ENCODE peak calls at places on chromosomes 3 and 15, in six cellular contexts. R is vagina, Y is IMR-90, J is B cell, F is heart right ventricle, K is GF-D8. U is an unnamed sample.

GRCh38 chr15:97728791-97729190 is 231.7 kb upstream of the ARRDC4 start:
- DNase-seq in R (no peak), Y (no peak), J (no peak), F (peak), K (no peak), U (no peak)

GRCh38 chr3:62875103-62876002 is at the start of gene CADPS:
- DNase-seq in R (no peak), Y (no peak), J (no peak), F (peak), K (no peak), U (peak)

GRCh38 chr3:25090869-25091453 is 337.1 kb upstream of the RARB start:
- DNase-seq in R (no peak), Y (no peak), J (no peak), F (no peak), K (no peak), U (no peak)

GRCh38 chr15:66734961-66735908 is 33.2 kb downstream of the SMAD6 start:
- DNase-seq in R (no peak), Y (no peak), J (no peak), F (no peak), K (no peak), U (no peak)

GRCh38 chr15:65395567-65396185 is 17.9 kb upstream of the IGDCC3 start:
- DNase-seq in R (no peak), Y (no peak), J (no peak), F (no peak), K (no peak), U (no peak)

GRCh38 chr3:46603461-46604062 is 8.8 kb upstream of the FAM240A start:
- DNase-seq in R (no peak), Y (no peak), J (no peak), F (no peak), K (no peak), U (no peak)

GRCh38 chr15:81038975-81039607 is 38.4 kb downstream of the TLNRD1 start:
- DNase-seq in R (peak), Y (no peak), J (no peak), F (no peak), K (no peak), U (no peak)

GRCh38 chr3:137012097-137012501 is 54.3 kb downstream of the IL20RB start:
- DNase-seq in R (no peak), Y (peak), J (no peak), F (no peak), K (no peak), U (no peak)

GRCh38 chr15:98734472-98735284 is 86.3 kb downstream of the IGF1R start:
- DNase-seq in R (no peak), Y (peak), J (no peak), F (no peak), K (peak), U (no peak)

GRCh38 chr15:90030376-90030775 is 29.3 kb downstream of the ZNF710 start:
- DNase-seq in R (no peak), Y (no peak), J (no peak), F (no peak), K (no peak), U (no peak)

GRCh38 chr15:68129072-68129471 is 75.0 kb downstream of the PIAS1 start:
- DNase-seq in R (no peak), Y (no peak), J (no peak), F (no peak), K (no peak), U (no peak)

GRCh38 chr3:40477671-40478070 is 749 bp downstream of the ZNF619 start:
- DNase-seq in R (no peak), Y (no peak), J (no peak), F (no peak), K (no peak), U (no peak)

GRCh38 chr3:50995085-50995824 is 320.5 kb downstream of the DOCK3 start:
- DNase-seq in R (no peak), Y (no peak), J (no peak), F (no peak), K (no peak), U (no peak)

GRCh38 chr3:154095832-154096421 is 25.3 kb upstream of the ARHGEF26 start:
- DNase-seq in R (no peak), Y (peak), J (no peak), F (no peak), K (no peak), U (no peak)

GRCh38 chr3:174198199-174198598 is 660.9 kb upstream of the NAALADL2 start:
- DNase-seq in R (no peak), Y (peak), J (no peak), F (no peak), K (no peak), U (no peak)

GRCh38 chr3:150409527-150410310 is 1.6 kb downstream of the TSC22D2 start:
- DNase-seq in R (no peak), Y (peak), J (peak), F (peak), K (peak), U (peak)

GRCh38 chr15:70503798-70504304 is 259.5 kb downstream of the UACA start:
- DNase-seq in R (no peak), Y (no peak), J (no peak), F (no peak), K (no peak), U (no peak)